ENCODE peak calls at places on chromosomes 6 and 20, in four cellular contexts. One of them, this sample, is unnamed.

GRCh38 chr6:20400476-20401402 is 940 bp upstream of the E2F3 start:
- DNase-seq in OCI-LY7: peak; percentile 60
- DNase-seq in body of pancreas: no peak
- DNase-seq in ovary: no peak
- DNase-seq in this sample: peak; percentile 26

GRCh38 chr6:130975325-130975724 is 87.7 kb downstream of the EPB41L2 start:
- DNase-seq in OCI-LY7: no peak
- DNase-seq in body of pancreas: no peak
- DNase-seq in ovary: no peak
- DNase-seq in this sample: no peak

GRCh38 chr6:137104926-137105325 is 60.2 kb upstream of the IL20RA start:
- DNase-seq in OCI-LY7: no peak
- DNase-seq in body of pancreas: no peak
- DNase-seq in ovary: no peak
- DNase-seq in this sample: no peak

GRCh38 chr20:41437836-41438235 is 71.2 kb upstream of the EMILIN3 start:
- DNase-seq in OCI-LY7: no peak
- DNase-seq in body of pancreas: no peak
- DNase-seq in ovary: no peak
- DNase-seq in this sample: no peak

GRCh38 chr6:139186242-139186641 is 51.4 kb downstream of the HECA start:
- DNase-seq in OCI-LY7: no peak
- DNase-seq in body of pancreas: no peak
- DNase-seq in ovary: no peak
- DNase-seq in this sample: no peak

GRCh38 chr6:148846778-148847761 is 100.2 kb downstream of the UST start:
- DNase-seq in OCI-LY7: no peak
- DNase-seq in body of pancreas: peak; percentile 27
- DNase-seq in ovary: no peak
- DNase-seq in this sample: no peak

GRCh38 chr20:54433653-54434052 is 41.7 kb upstream of the DOK5 start:
- DNase-seq in OCI-LY7: no peak
- DNase-seq in body of pancreas: peak; percentile 68
- DNase-seq in ovary: no peak
- DNase-seq in this sample: no peak

GRCh38 chr6:5054427-5054873 is 30.7 kb upstream of the PPP1R3G start:
- DNase-seq in OCI-LY7: no peak
- DNase-seq in body of pancreas: no peak
- DNase-seq in ovary: no peak
- DNase-seq in this sample: no peak

GRCh38 chr6:8958894-8959511 is 523.7 kb upstream of the SLC35B3 start:
- DNase-seq in OCI-LY7: no peak
- DNase-seq in body of pancreas: no peak
- DNase-seq in ovary: no peak
- DNase-seq in this sample: peak; percentile 9

GRCh38 chr6:4401408-4402367 is 266.3 kb upstream of the ECI2 start:
- DNase-seq in OCI-LY7: no peak
- DNase-seq in body of pancreas: no peak
- DNase-seq in ovary: no peak
- DNase-seq in this sample: no peak

GRCh38 chr6:35058041-35058675 is 83.0 kb downstream of the TCP11 start:
- DNase-seq in OCI-LY7: no peak
- DNase-seq in body of pancreas: no peak
- DNase-seq in ovary: no peak
- DNase-seq in this sample: no peak

GRCh38 chr20:64220891-64221527 is 34.5 kb upstream of the PCMTD2 start:
- DNase-seq in OCI-LY7: no peak
- DNase-seq in body of pancreas: no peak
- DNase-seq in ovary: no peak
- DNase-seq in this sample: peak; percentile 19

GRCh38 chr6:136076496-136076895 is 173.6 kb downstream of the MTFR2 start:
- DNase-seq in OCI-LY7: no peak
- DNase-seq in body of pancreas: no peak
- DNase-seq in ovary: no peak
- DNase-seq in this sample: no peak

GRCh38 chr6:33813246-33813904 is 9.6 kb upstream of the MLN start:
- DNase-seq in OCI-LY7: no peak
- DNase-seq in body of pancreas: no peak
- DNase-seq in ovary: no peak
- DNase-seq in this sample: no peak

GRCh38 chr6:124522335-124522734 is 439.9 kb upstream of the RNF217 start:
- DNase-seq in OCI-LY7: no peak
- DNase-seq in body of pancreas: no peak
- DNase-seq in ovary: no peak
- DNase-seq in this sample: no peak

GRCh38 chr6:154471609-154472362 is 38.7 kb downstream of the CNKSR3 start:
- DNase-seq in OCI-LY7: no peak
- DNase-seq in body of pancreas: no peak
- DNase-seq in ovary: no peak
- DNase-seq in this sample: no peak

GRCh38 chr20:3798908-3799248 is 2.8 kb downstream of the CDC25B start:
- DNase-seq in OCI-LY7: no peak
- DNase-seq in body of pancreas: no peak
- DNase-seq in ovary: no peak
- DNase-seq in this sample: no peak

GRCh38 chr6:103874575-103874974 is 985.1 kb downstream of the HACE1 start:
- DNase-seq in OCI-LY7: no peak
- DNase-seq in body of pancreas: no peak
- DNase-seq in ovary: no peak
- DNase-seq in this sample: no peak

GRCh38 chr6:28802417-28803336 is 121.1 kb downstream of the TRIM27 start:
- DNase-seq in OCI-LY7: no peak
- DNase-seq in body of pancreas: no peak
- DNase-seq in ovary: no peak
- DNase-seq in this sample: peak; percentile 6

GRCh38 chr6:158431036-158431435 is 118.8 kb downstream of the TULP4 start:
- DNase-seq in OCI-LY7: no peak
- DNase-seq in body of pancreas: no peak
- DNase-seq in ovary: no peak
- DNase-seq in this sample: no peak

GRCh38 chr6:158475344-158476302 is 84.3 kb upstream of the TMEM181 start:
- DNase-seq in OCI-LY7: no peak
- DNase-seq in body of pancreas: peak; percentile 65
- DNase-seq in ovary: no peak
- DNase-seq in this sample: no peak

GRCh38 chr6:38117281-38117680 is 297.8 kb downstream of the ZFAND3 start:
- DNase-seq in OCI-LY7: no peak
- DNase-seq in body of pancreas: no peak
- DNase-seq in ovary: no peak
- DNase-seq in this sample: no peak

GRCh38 chr20:46056970-46057855 is 28.2 kb downstream of the SLC12A5 start:
- DNase-seq in OCI-LY7: no peak
- DNase-seq in body of pancreas: peak; percentile 25
- DNase-seq in ovary: peak; percentile 77
- DNase-seq in this sample: no peak

GRCh38 chr20:13661070-13661687 is 22.4 kb upstream of the TASP1 start:
- DNase-seq in OCI-LY7: no peak
- DNase-seq in body of pancreas: no peak
- DNase-seq in ovary: no peak
- DNase-seq in this sample: no peak

GRCh38 chr6:144170044-144170443 is 19.7 kb downstream of the STX11 start:
- DNase-seq in OCI-LY7: no peak
- DNase-seq in body of pancreas: no peak
- DNase-seq in ovary: no peak
- DNase-seq in this sample: no peak

GRCh38 chr20:63682384-63683139 is 13.9 kb upstream of the TNFRSF6B start:
- DNase-seq in OCI-LY7: no peak
- DNase-seq in body of pancreas: peak; percentile 52
- DNase-seq in ovary: no peak
- DNase-seq in this sample: no peak

GRCh38 chr6:39143238-39143930 is 28.4 kb upstream of the SAYSD1 start:
- DNase-seq in OCI-LY7: no peak
- DNase-seq in body of pancreas: no peak
- DNase-seq in ovary: no peak
- DNase-seq in this sample: no peak

GRCh38 chr20:23153696-23154341 is 67.7 kb upstream of the CD93 start:
- DNase-seq in OCI-LY7: no peak
- DNase-seq in body of pancreas: no peak
- DNase-seq in ovary: no peak
- DNase-seq in this sample: no peak

GRCh38 chr6:132867055-132867454 is 52.7 kb downstream of the RPS12 start:
- DNase-seq in OCI-LY7: no peak
- DNase-seq in body of pancreas: no peak
- DNase-seq in ovary: no peak
- DNase-seq in this sample: no peak

GRCh38 chr20:2163757-2164156 is 62.1 kb downstream of the STK35 start:
- DNase-seq in OCI-LY7: no peak
- DNase-seq in body of pancreas: no peak
- DNase-seq in ovary: no peak
- DNase-seq in this sample: no peak

GRCh38 chr6:139927236-139927635 is 552.8 kb upstream of the CITED2 start:
- DNase-seq in OCI-LY7: no peak
- DNase-seq in body of pancreas: no peak
- DNase-seq in ovary: no peak
- DNase-seq in this sample: no peak

GRCh38 chr20:51529758-51530157 is 12.8 kb downstream of the NFATC2 start:
- DNase-seq in OCI-LY7: peak; percentile 35
- DNase-seq in body of pancreas: no peak
- DNase-seq in ovary: no peak
- DNase-seq in this sample: no peak

GRCh38 chr6:119479860-119480655 is 130.5 kb upstream of the MAN1A1 start:
- DNase-seq in OCI-LY7: no peak
- DNase-seq in body of pancreas: no peak
- DNase-seq in ovary: no peak
- DNase-seq in this sample: no peak

GRCh38 chr6:47413752-47414516 is 63.7 kb upstream of the CD2AP start:
- DNase-seq in OCI-LY7: peak; percentile 82
- DNase-seq in body of pancreas: peak; percentile 46
- DNase-seq in ovary: no peak
- DNase-seq in this sample: peak; percentile 53

GRCh38 chr6:82057846-82058554 is 189.5 kb downstream of the IBTK start:
- DNase-seq in OCI-LY7: no peak
- DNase-seq in body of pancreas: no peak
- DNase-seq in ovary: no peak
- DNase-seq in this sample: no peak

GRCh38 chr6:19204445-19204844 is 632.7 kb upstream of the ID4 start:
- DNase-seq in OCI-LY7: no peak
- DNase-seq in body of pancreas: no peak
- DNase-seq in ovary: no peak
- DNase-seq in this sample: no peak

GRCh38 chr6:9225441-9225871 is 790.1 kb upstream of the SLC35B3 start:
- DNase-seq in OCI-LY7: no peak
- DNase-seq in body of pancreas: no peak
- DNase-seq in ovary: no peak
- DNase-seq in this sample: no peak

GRCh38 chr6:9628819-9629218 is 786.1 kb downstream of the TFAP2A start:
- DNase-seq in OCI-LY7: no peak
- DNase-seq in body of pancreas: no peak
- DNase-seq in ovary: no peak
- DNase-seq in this sample: no peak

GRCh38 chr6:2630891-2631458 is 119.7 kb downstream of the MYLK4 start:
- DNase-seq in OCI-LY7: no peak
- DNase-seq in body of pancreas: no peak
- DNase-seq in ovary: no peak
- DNase-seq in this sample: no peak
- H3K27ac ChIP-seq in OCI-LY7: no peak overlapping the region
- H3K27ac ChIP-seq in body of pancreas: no peak overlapping the region
- H3K27ac ChIP-seq in ovary: no peak overlapping the region
- H3K27ac ChIP-seq in this sample: no peak overlapping the region

GRCh38 chr20:44066645-44067606 is 120.1 kb downstream of the JPH2 start:
- DNase-seq in OCI-LY7: no peak
- DNase-seq in body of pancreas: no peak
- DNase-seq in ovary: no peak
- DNase-seq in this sample: no peak
- H3K27ac ChIP-seq in OCI-LY7: no peak overlapping the region
- H3K27ac ChIP-seq in body of pancreas: no peak overlapping the region
- H3K27ac ChIP-seq in ovary: no peak overlapping the region
- H3K27ac ChIP-seq in this sample: peak overlapping the region; percentile 99

GRCh38 chr6:117534974-117535373 is 52.5 kb downstream of the DCBLD1 start:
- DNase-seq in OCI-LY7: no peak
- DNase-seq in body of pancreas: no peak
- DNase-seq in ovary: no peak
- DNase-seq in this sample: no peak
- H3K27ac ChIP-seq in OCI-LY7: no peak overlapping the region
- H3K27ac ChIP-seq in body of pancreas: no peak overlapping the region
- H3K27ac ChIP-seq in ovary: no peak overlapping the region
- H3K27ac ChIP-seq in this sample: no peak overlapping the region

DNA sequence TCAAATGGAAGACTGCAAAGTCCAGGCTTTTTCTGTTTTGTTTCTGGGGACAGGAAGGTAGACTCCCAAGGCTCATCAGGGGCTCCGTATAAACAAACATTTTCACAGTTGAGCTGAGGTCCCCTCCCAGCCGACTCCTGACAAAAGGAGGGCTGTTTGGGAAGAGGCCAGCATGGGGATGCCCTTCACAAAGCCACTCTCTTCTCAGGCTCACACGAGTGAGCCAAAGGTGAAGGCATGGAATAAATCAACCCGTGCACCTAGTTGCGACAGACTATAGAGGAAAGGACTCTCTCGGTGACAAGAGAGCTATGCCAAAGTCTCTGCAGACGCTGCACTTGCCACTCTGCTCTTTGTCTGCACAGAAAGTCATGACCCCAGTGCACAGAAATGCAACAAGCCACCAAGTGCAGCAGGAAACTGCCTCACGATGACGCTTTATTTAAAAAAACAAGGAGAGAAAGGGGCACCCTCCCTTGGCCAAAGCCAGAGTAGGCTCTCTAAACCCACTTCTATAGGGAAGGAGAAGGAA is 21.1 kb downstream of the JAG1 start:
- DNase-seq in OCI-LY7: no peak
- DNase-seq in body of pancreas: no peak
- DNase-seq in ovary: peak; percentile 9
- DNase-seq in this sample: no peak
- H3K27ac ChIP-seq in OCI-LY7: no peak overlapping the region
- H3K27ac ChIP-seq in body of pancreas: peak overlapping the region; percentile 73
- H3K27ac ChIP-seq in ovary: peak overlapping the region; percentile 32
- H3K27ac ChIP-seq in this sample: no peak overlapping the region

GRCh38 chr6:147503587-147503986 is 4.9 kb upstream of the SAMD5 start:
- DNase-seq in OCI-LY7: no peak
- DNase-seq in body of pancreas: no peak
- DNase-seq in ovary: no peak
- DNase-seq in this sample: no peak
- H3K27ac ChIP-seq in OCI-LY7: no peak overlapping the region
- H3K27ac ChIP-seq in body of pancreas: no peak overlapping the region
- H3K27ac ChIP-seq in ovary: no peak overlapping the region
- H3K27ac ChIP-seq in this sample: no peak overlapping the region

DNA sequence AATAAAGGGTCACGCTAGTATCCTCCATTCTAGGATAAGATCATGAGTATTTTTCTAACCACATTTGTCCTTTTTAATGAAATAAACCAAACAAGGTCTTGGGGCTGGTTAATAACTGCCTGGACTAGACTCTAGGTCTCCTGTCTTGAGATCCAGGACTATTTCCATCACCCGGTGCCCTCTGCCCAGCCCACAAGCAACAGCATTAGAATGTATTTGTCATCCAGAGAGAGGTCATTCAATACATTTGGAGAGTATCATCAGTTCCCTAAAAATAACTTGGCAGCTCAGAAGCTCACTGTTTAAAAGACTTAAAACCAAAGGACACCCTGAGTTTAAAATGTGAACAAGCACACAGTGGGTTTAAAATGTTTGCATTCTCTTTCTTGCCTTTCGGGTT is 4.4 kb upstream of the RBM24 start:
- DNase-seq in OCI-LY7: no peak
- DNase-seq in body of pancreas: no peak
- DNase-seq in ovary: no peak
- DNase-seq in this sample: no peak
- H3K27ac ChIP-seq in OCI-LY7: no peak overlapping the region
- H3K27ac ChIP-seq in body of pancreas: no peak overlapping the region
- H3K27ac ChIP-seq in ovary: no peak overlapping the region
- H3K27ac ChIP-seq in this sample: no peak overlapping the region

GRCh38 chr20:38889792-38890496 is 36.3 kb upstream of the FAM83D start:
- DNase-seq in OCI-LY7: no peak
- DNase-seq in body of pancreas: no peak
- DNase-seq in ovary: no peak
- DNase-seq in this sample: no peak
- H3K27ac ChIP-seq in OCI-LY7: peak overlapping the region; percentile 91
- H3K27ac ChIP-seq in body of pancreas: no peak overlapping the region
- H3K27ac ChIP-seq in ovary: no peak overlapping the region
- H3K27ac ChIP-seq in this sample: peak overlapping the region; percentile 95

This sample was measured in MM.1S.